ENCODE peak calls at places on chromosomes 4 and X, in six cellular contexts. One of them, this sample, is unnamed.

GRCh38 chr4:108560624-108561023 is 59.8 kb upstream of the RPL34 start:
- DNase-seq in NCI-H345: no peak
- DNase-seq in NT2/D1: no peak
- DNase-seq in NCI-H82: no peak
- DNase-seq in COR-L47: no peak
- DNase-seq in AG10803: no peak
- DNase-seq in this sample: no peak

GRCh38 chr4:17812125-17812524 is 1.3 kb downstream of the NCAPG start:
- DNase-seq in NCI-H345: no peak
- DNase-seq in NT2/D1: no peak
- DNase-seq in NCI-H82: no peak
- DNase-seq in COR-L47: no peak
- DNase-seq in AG10803: no peak
- DNase-seq in this sample: no peak

GRCh38 chrX:11967986-11968385 is 170.3 kb upstream of the FRMPD4 start:
- DNase-seq in NCI-H345: no peak
- DNase-seq in NT2/D1: no peak
- DNase-seq in NCI-H82: no peak
- DNase-seq in COR-L47: no peak
- DNase-seq in AG10803: no peak
- DNase-seq in this sample: no peak

GRCh38 chr4:174604198-174604597 is 81.9 kb upstream of the HPGD start:
- DNase-seq in NCI-H345: peak; percentile 62
- DNase-seq in NT2/D1: no peak
- DNase-seq in NCI-H82: peak; percentile 9
- DNase-seq in COR-L47: no peak
- DNase-seq in AG10803: no peak
- DNase-seq in this sample: peak; percentile 55

GRCh38 chr4:39718366-39719323 is 20.7 kb downstream of the UBE2K start:
- DNase-seq in NCI-H345: no peak
- DNase-seq in NT2/D1: no peak
- DNase-seq in NCI-H82: no peak
- DNase-seq in COR-L47: no peak
- DNase-seq in AG10803: no peak
- DNase-seq in this sample: no peak

GRCh38 chr4:17521595-17521994 is 6.6 kb downstream of the CLRN2 start:
- DNase-seq in NCI-H345: no peak
- DNase-seq in NT2/D1: no peak
- DNase-seq in NCI-H82: no peak
- DNase-seq in COR-L47: no peak
- DNase-seq in AG10803: no peak
- DNase-seq in this sample: no peak

GRCh38 chr4:106868381-106869035 is 167.6 kb downstream of the DKK2 start:
- DNase-seq in NCI-H345: no peak
- DNase-seq in NT2/D1: no peak
- DNase-seq in NCI-H82: no peak
- DNase-seq in COR-L47: no peak
- DNase-seq in AG10803: peak; percentile 62
- DNase-seq in this sample: no peak

GRCh38 chr4:5019274-5019673 is at the start of gene CYTL1:
- DNase-seq in NCI-H345: no peak
- DNase-seq in NT2/D1: no peak
- DNase-seq in NCI-H82: no peak
- DNase-seq in COR-L47: no peak
- DNase-seq in AG10803: no peak
- DNase-seq in this sample: no peak

GRCh38 chrX:141936080-141936479 is 32.4 kb downstream of the MAGEC1 start:
- DNase-seq in NCI-H345: no peak
- DNase-seq in NT2/D1: no peak
- DNase-seq in NCI-H82: peak; percentile 1
- DNase-seq in COR-L47: no peak
- DNase-seq in AG10803: no peak
- DNase-seq in this sample: no peak

GRCh38 chr4:12595986-12596385 is 888.2 kb downstream of the RAB28 start:
- DNase-seq in NCI-H345: no peak
- DNase-seq in NT2/D1: no peak
- DNase-seq in NCI-H82: no peak
- DNase-seq in COR-L47: no peak
- DNase-seq in AG10803: no peak
- DNase-seq in this sample: no peak

GRCh38 chrX:337331-337831 is 18.8 kb upstream of the GTPBP6 start:
- DNase-seq in NCI-H345: no peak
- DNase-seq in NT2/D1: no peak
- DNase-seq in NCI-H82: no peak
- DNase-seq in COR-L47: no peak
- DNase-seq in AG10803: no peak
- DNase-seq in this sample: no peak

GRCh38 chrX:3181846-3182245 is 140.6 kb downstream of the ARSF start:
- DNase-seq in NCI-H345: no peak
- DNase-seq in NT2/D1: no peak
- DNase-seq in NCI-H82: no peak
- DNase-seq in COR-L47: no peak
- DNase-seq in AG10803: peak; percentile 64
- DNase-seq in this sample: no peak

GRCh38 chr4:1406416-1406945 is at the start of gene NKX1-1:
- DNase-seq in NCI-H345: no peak
- DNase-seq in NT2/D1: no peak
- DNase-seq in NCI-H82: no peak
- DNase-seq in COR-L47: no peak
- DNase-seq in AG10803: no peak
- DNase-seq in this sample: no peak

GRCh38 chr4:53800741-53801140 is 209.5 kb upstream of the LNX1 start:
- DNase-seq in NCI-H345: no peak
- DNase-seq in NT2/D1: no peak
- DNase-seq in NCI-H82: no peak
- DNase-seq in COR-L47: no peak
- DNase-seq in AG10803: no peak
- DNase-seq in this sample: no peak

GRCh38 chrX:24676403-24677024 is 17.2 kb upstream of the POLA1 start:
- DNase-seq in NCI-H345: no peak
- DNase-seq in NT2/D1: no peak
- DNase-seq in NCI-H82: peak; percentile 48
- DNase-seq in COR-L47: no peak
- DNase-seq in AG10803: no peak
- DNase-seq in this sample: peak; percentile 3

GRCh38 chr4:23060776-23061175 is 368.0 kb downstream of the GBA3 start:
- DNase-seq in NCI-H345: no peak
- DNase-seq in NT2/D1: no peak
- DNase-seq in NCI-H82: no peak
- DNase-seq in COR-L47: no peak
- DNase-seq in AG10803: peak; percentile 28
- DNase-seq in this sample: no peak

GRCh38 chr4:76591992-76592391 is 157.0 kb downstream of the SHROOM3 start:
- DNase-seq in NCI-H345: no peak
- DNase-seq in NT2/D1: no peak
- DNase-seq in NCI-H82: no peak
- DNase-seq in COR-L47: no peak
- DNase-seq in AG10803: no peak
- DNase-seq in this sample: no peak

GRCh38 chr4:80201326-80202151 is 4.2 kb downstream of the PRDM8 start:
- DNase-seq in NCI-H345: no peak
- DNase-seq in NT2/D1: no peak
- DNase-seq in NCI-H82: no peak
- DNase-seq in COR-L47: no peak
- DNase-seq in AG10803: peak; percentile 62
- DNase-seq in this sample: peak; percentile 54

GRCh38 chr4:125316391-125316780 is 1.6 kb downstream of the FAT4 start:
- DNase-seq in NCI-H345: peak; percentile 27
- DNase-seq in NT2/D1: no peak
- DNase-seq in NCI-H82: peak; percentile 40
- DNase-seq in COR-L47: peak; percentile 56
- DNase-seq in AG10803: peak; percentile 28
- DNase-seq in this sample: no peak

GRCh38 chrX:137930562-137930961 is 364.6 kb downstream of the ZIC3 start:
- DNase-seq in NCI-H345: no peak
- DNase-seq in NT2/D1: no peak
- DNase-seq in NCI-H82: no peak
- DNase-seq in COR-L47: no peak
- DNase-seq in AG10803: no peak
- DNase-seq in this sample: no peak

GRCh38 chrX:69133561-69134542 is 31.4 kb downstream of the PJA1 start:
- DNase-seq in NCI-H345: no peak
- DNase-seq in NT2/D1: peak; percentile 80
- DNase-seq in NCI-H82: peak; percentile 78
- DNase-seq in COR-L47: no peak
- DNase-seq in AG10803: peak; percentile 78
- DNase-seq in this sample: peak; percentile 24

GRCh38 chr4:10917475-10918103 is 233.0 kb upstream of the CLNK start:
- DNase-seq in NCI-H345: peak; percentile 95
- DNase-seq in NT2/D1: no peak
- DNase-seq in NCI-H82: no peak
- DNase-seq in COR-L47: peak; percentile 95
- DNase-seq in AG10803: no peak
- DNase-seq in this sample: peak; percentile 19

GRCh38 chr4:74874785-74875367 is 58.0 kb upstream of the PARM1 start:
- DNase-seq in NCI-H345: peak; percentile 59
- DNase-seq in NT2/D1: peak; percentile 57
- DNase-seq in NCI-H82: peak; percentile 76
- DNase-seq in COR-L47: peak; percentile 68
- DNase-seq in AG10803: peak; percentile 83
- DNase-seq in this sample: peak; percentile 65

GRCh38 chr4:133465022-133465421 is 315.9 kb downstream of the PCDH10 start:
- DNase-seq in NCI-H345: no peak
- DNase-seq in NT2/D1: no peak
- DNase-seq in NCI-H82: no peak
- DNase-seq in COR-L47: no peak
- DNase-seq in AG10803: no peak
- DNase-seq in this sample: no peak

GRCh38 chrX:22430701-22431100 is 158.0 kb downstream of the CBLL2 start:
- DNase-seq in NCI-H345: no peak
- DNase-seq in NT2/D1: no peak
- DNase-seq in NCI-H82: no peak
- DNase-seq in COR-L47: no peak
- DNase-seq in AG10803: no peak
- DNase-seq in this sample: no peak